ENCODE peak calls at places on chromosomes 5 and 9, in four cellular contexts. Z is HL-60, G is K562, B is GM12878. E is an unnamed sample.

GRCh38 chr9:137688725-137689124 is 69.9 kb downstream of the EHMT1 start:
- DNase-seq in B (no peak), Z (no peak), G (no peak), E (no peak)

GRCh38 chr9:135029434-135029833 is 58.0 kb upstream of the OLFM1 start:
- DNase-seq in B (no peak), Z (no peak), G (no peak), E (no peak)

GRCh38 chr9:110254500-110254899 is 1.8 kb downstream of the TXN start:
- DNase-seq in B (no peak), Z (no peak), G (no peak), E (no peak)

GRCh38 chr9:128056887-128057723 is 10.0 kb downstream of the NAIF1 start:
- DNase-seq in G (peak), B (no peak), Z (no peak), E (no peak)

GRCh38 chr5:95794070-95794516 is 28.4 kb downstream of the GLRX start:
- DNase-seq in G (no peak), Z (no peak), B (no peak), E (no peak)

GRCh38 chr5:118726891-118727290 is 261.5 kb downstream of the DTWD2 start:
- DNase-seq in G (no peak), B (no peak), Z (no peak), E (no peak)

GRCh38 chr5:32076699-32077695 is 97.1 kb downstream of the GOLPH3 start:
- DNase-seq in B (peak), Z (peak), G (peak), E (no peak)

GRCh38 chr9:3292311-3292710 is 233.5 kb downstream of the RFX3 start:
- DNase-seq in G (no peak), B (no peak), Z (no peak), E (no peak)

GRCh38 chr5:161546463-161547301 is at the start of gene GABRB2:
- DNase-seq in B (peak), G (peak), Z (peak), E (no peak)

GRCh38 chr9:133968966-133969617 is 23.0 kb downstream of the VAV2 start:
- DNase-seq in G (no peak), Z (no peak), B (no peak), E (no peak)

GRCh38 chr5:107418902-107419301 is 251.8 kb downstream of the EFNA5 start:
- DNase-seq in B (no peak), Z (no peak), G (no peak), E (no peak)

GRCh38 chr5:370959-371810 is 49.7 kb downstream of the AHRR start:
- DNase-seq in Z (no peak), B (no peak), G (no peak), E (no peak)

GRCh38 chr9:128733256-128733655 is 9.3 kb upstream of the ZDHHC12 start:
- DNase-seq in Z (peak), G (peak), B (no peak), E (peak)

GRCh38 chr5:43401827-43402226 is 10.4 kb downstream of the CCL28 start:
- DNase-seq in G (peak), Z (no peak), B (no peak), E (no peak)

GRCh38 chr5:123610665-123611406 is 98.9 kb downstream of the CSNK1G3 start:
- DNase-seq in G (peak), B (peak), Z (peak), E (no peak)

DNA sequence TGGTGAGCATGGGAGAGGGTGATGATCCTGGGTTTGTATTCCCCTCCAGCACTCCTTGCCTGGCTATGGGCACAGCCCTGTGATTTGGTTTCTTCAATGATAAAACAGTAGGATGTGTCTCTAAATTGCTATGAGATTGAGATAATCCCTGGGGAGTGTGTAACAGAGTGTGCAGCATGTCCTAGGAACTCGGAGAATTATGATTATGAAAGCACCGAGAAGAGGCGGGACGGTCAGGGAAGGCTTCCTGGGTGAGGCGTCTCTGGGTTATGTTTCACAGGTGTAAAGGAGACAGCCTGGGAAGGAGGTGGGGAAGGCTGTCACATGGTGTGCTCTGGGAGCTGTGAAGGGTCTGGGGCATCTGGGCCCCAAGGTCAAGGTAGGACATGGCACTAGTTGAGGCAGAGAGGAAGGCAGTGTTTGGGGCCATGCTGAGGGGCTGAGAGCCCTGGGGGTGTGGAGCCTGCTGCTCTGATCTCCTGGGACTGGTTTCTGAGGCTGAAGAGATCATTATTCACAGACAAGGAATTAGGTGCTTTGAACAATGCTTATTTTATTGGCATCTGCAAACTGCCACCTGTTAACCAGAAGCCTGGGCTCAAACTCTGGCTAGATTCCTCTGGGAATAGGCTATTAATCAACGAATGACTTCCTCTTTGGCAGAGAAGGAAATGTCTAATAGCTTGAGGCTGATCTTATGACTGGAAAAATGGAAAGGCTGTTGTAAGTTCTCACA is 73.8 kb upstream of the IL12B start:
- DNase-seq in Z (no peak), B (no peak), G (no peak), E (no peak)
- TF ChIP-seq SPI1 in Z (peak), B (no peak), G (no peak), E (no peak)

GRCh38 chr9:87494970-87495471 is 2.6 kb upstream of the DAPK1 start:
- DNase-seq in Z (no peak), G (peak), B (no peak), E (no peak)
- TF ChIP-seq POLR2AphosphoS5 in Z (no peak), G (no peak), B (no peak), E (no peak)

GRCh38 chr5:178461426-178461730 is 128.8 kb downstream of the COL23A1 start:
- DNase-seq in Z (no peak), B (no peak), G (no peak), E (no peak)

GRCh38 chr5:178458140-178458539 is 132.1 kb downstream of the COL23A1 start:
- DNase-seq in Z (no peak), G (no peak), B (no peak), E (no peak)

GRCh38 chr5:178460174-178460573 is 130.0 kb downstream of the COL23A1 start:
- DNase-seq in G (no peak), Z (no peak), B (no peak), E (no peak)

GRCh38 chr5:178462846-178463245 is 127.3 kb downstream of the COL23A1 start:
- DNase-seq in B (no peak), Z (peak), G (no peak), E (no peak)

GRCh38 chr5:178460598-178461425 is 129.4 kb downstream of the COL23A1 start:
- DNase-seq in G (peak), B (no peak), Z (no peak), E (peak)
- TF ChIP-seq SPI1 in G (no peak), B (no peak), Z (no peak), E (no peak)

DNA sequence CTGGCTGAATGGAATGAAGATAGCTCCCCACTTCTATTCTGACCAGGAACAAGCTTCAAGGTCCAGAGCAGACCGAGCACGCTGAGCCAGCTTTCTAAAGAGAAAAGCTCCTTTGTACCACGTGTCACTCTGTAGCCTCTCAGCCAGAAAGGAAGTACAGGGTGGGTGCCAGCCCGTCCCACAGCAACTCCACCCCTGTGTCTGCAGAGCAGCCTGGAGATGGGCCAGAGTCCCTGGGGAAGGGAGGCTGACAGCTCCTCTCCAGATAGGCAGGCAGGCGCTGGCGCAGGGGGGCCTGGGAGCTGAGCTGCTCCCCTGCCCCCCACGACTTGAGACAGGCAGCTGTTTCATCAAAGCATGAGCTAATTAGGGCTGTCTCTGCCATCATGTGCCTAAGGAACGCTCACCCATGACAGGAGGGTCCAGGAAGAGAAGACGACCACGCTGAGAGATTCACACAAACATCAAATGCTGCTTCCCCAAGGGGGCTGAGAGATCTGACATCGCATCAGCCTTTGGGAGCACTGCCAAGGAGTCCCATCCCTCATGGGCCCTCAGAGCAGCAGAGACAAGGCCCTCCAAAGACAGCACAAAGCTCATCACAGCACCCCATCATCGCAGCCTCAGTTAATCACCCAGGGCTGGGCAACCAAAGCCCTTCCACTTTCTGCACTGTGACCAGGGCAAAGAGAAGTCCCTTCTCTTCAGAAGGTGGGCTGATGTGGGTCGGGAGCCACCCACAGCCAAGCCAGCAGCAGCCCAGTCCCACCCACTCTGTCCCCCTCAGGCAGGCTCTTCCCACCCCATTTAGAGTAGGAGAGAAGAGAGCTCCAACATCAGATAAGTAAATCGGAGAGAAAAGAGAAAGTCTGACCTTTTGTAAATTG is 78.5 kb upstream of the LRRTM2 start:
- DNase-seq in B (no peak), G (no peak), Z (no peak), E (peak)
- TF ChIP-seq POLR2AphosphoS5 in B (no peak), G (no peak), Z (no peak), E (no peak)

DNA sequence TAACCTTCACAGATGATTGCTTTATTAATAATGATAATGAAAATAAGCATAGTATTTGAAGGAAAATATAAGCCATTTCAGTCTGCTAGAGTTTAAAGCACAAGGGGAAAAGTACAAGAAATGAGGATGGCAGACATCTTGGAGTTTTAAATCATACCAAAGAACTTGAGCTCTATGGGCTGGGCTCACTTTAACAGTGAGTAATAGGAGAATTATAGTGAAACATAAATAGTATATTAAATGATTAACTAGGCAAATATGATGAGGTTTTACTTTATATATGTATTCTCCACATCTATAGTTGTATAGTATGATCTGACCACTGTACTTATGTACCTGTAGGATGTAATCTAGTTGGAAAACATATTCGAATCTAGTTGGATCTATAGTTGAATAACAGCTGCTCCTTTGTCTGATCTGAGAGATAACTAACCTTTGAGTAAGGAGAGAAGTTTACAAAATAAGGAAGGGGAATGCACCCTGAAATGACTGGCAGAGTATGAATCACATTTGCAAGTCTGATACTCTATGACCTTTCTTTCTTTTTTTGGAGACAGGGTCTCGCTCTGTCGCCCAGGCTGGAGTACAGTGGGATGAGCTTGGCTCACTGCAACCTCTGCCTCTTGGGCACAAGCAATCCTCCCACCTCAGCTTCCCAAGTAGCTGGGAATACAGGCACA is 17.6 kb downstream of the MEGF9 start:
- DNase-seq in Z (no peak), B (no peak), G (no peak), E (no peak)
- TF ChIP-seq SPI1 in Z (no peak), B (no peak), G (no peak), E (no peak)

GRCh38 chr9:97600531-97601227 is 32.5 kb downstream of the TSTD2 start:
- DNase-seq in B (no peak), G (no peak), Z (no peak), E (no peak)
- TF ChIP-seq POLR2AphosphoS5 in B (no peak), G (no peak), Z (no peak), E (no peak)

DNA sequence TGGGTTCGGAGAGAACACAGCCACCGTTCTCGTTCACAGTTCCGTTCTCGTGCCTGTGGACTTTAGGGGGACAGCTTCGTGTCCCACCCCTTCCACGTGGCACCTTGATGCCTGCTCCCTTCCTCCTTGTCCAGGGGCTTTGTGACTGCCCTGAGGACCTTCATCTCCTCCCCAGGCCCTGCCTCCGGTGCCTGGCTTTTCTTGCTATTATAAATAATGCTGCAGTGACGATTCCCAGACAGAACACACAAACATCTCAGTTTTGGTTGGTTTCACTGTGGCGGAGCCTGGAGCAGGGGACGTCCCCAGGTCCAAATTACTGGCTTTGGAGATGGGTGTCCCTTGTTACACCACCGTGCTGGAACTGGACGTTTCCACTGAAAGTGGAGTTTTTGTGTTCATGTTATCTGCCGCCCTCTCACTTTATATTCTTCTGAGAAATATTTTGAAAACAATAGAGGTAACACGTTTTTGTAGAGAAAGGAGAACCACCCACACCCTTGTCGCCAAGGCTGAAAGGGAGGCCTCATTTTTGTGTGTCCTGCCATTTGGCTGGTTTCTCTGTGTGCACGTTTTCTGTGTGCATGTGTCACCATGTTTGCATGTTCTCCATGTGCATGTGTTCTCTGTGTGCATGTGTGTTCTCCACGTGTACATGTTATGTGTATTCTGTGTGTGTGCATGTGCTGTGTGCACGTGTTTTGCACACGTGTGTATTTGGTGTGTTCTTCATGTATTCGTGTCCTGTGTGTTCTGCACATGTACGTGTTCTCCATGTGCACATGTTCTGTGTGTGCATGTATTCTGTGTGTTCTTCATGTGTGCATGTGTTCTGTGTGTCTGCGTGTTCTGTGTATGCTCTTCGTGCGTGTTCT is 24.2 kb downstream of the WNK2 start:
- DNase-seq in B (no peak), Z (no peak), G (no peak), E (no peak)
- TF ChIP-seq SPI1 in B (no peak), Z (no peak), G (no peak), E (no peak)

GRCh38 chr9:69049094-69049493 is 13.5 kb downstream of the FXN start:
- DNase-seq in B (no peak), Z (no peak), G (no peak), E (no peak)
- TF ChIP-seq POLR2AphosphoS5 in B (no peak), Z (no peak), G (no peak), E (no peak)